ENCODE peak calls at places on chromosome 1, in nine cellular contexts. One of them, this sample, is unnamed.

GRCh38 chr1:16462773-16463330 is 22.3 kb downstream of the NECAP2 start:
- DNase-seq in type B pancreatic cell: no peak
- DNase-seq in T-helper 2 cell treated with Interferon-gamma antibody and Interleukin-4, amounts not matched to agents 5 μg/mL and 100 μg/mL, for 36 hours: no peak
- DNase-seq in activated T-cell treated with anti-CD3 and anti-CD28 coated beads for 1 hour: no peak
- DNase-seq in OCI-LY7: no peak
- DNase-seq in tibial artery: no peak
- DNase-seq in effector memory CD8-positive, alpha-beta T cell: no peak
- DNase-seq in cerebellum: no peak
- DNase-seq in glomerular endothelial cell: no peak
- DNase-seq in this sample: no peak

GRCh38 chr1:245197911-245198379 is 43.2 kb downstream of the KIF26B start:
- DNase-seq in cerebellum: no peak
- DNase-seq in glomerular endothelial cell: no peak
- DNase-seq in effector memory CD8-positive, alpha-beta T cell: no peak
- DNase-seq in type B pancreatic cell: no peak
- DNase-seq in activated T-cell treated with anti-CD3 and anti-CD28 coated beads for 1 hour: no peak
- DNase-seq in OCI-LY7: no peak
- DNase-seq in T-helper 2 cell treated with Interferon-gamma antibody and Interleukin-4, amounts not matched to agents 5 μg/mL and 100 μg/mL, for 36 hours: no peak
- DNase-seq in tibial artery: no peak
- DNase-seq in this sample: no peak

GRCh38 chr1:228772516-228773212 is 37.4 kb downstream of the RHOU start:
- DNase-seq in type B pancreatic cell: no peak
- DNase-seq in tibial artery: no peak
- DNase-seq in OCI-LY7: no peak
- DNase-seq in glomerular endothelial cell: no peak
- DNase-seq in cerebellum: no peak
- DNase-seq in effector memory CD8-positive, alpha-beta T cell: no peak
- DNase-seq in activated T-cell treated with anti-CD3 and anti-CD28 coated beads for 1 hour: no peak
- DNase-seq in T-helper 2 cell treated with Interferon-gamma antibody and Interleukin-4, amounts not matched to agents 5 μg/mL and 100 μg/mL, for 36 hours: no peak
- DNase-seq in this sample: no peak

GRCh38 chr1:8584316-8584715 is 233.1 kb downstream of the RERE start:
- DNase-seq in activated T-cell treated with anti-CD3 and anti-CD28 coated beads for 1 hour: no peak
- DNase-seq in effector memory CD8-positive, alpha-beta T cell: no peak
- DNase-seq in OCI-LY7: no peak
- DNase-seq in type B pancreatic cell: no peak
- DNase-seq in tibial artery: no peak
- DNase-seq in glomerular endothelial cell: no peak
- DNase-seq in cerebellum: no peak
- DNase-seq in T-helper 2 cell treated with Interferon-gamma antibody and Interleukin-4, amounts not matched to agents 5 μg/mL and 100 μg/mL, for 36 hours: no peak
- DNase-seq in this sample: no peak

GRCh38 chr1:45522324-45523104 is 830 bp upstream of the PRDX1 start:
- DNase-seq in T-helper 2 cell treated with Interferon-gamma antibody and Interleukin-4, amounts not matched to agents 5 μg/mL and 100 μg/mL, for 36 hours: no peak
- DNase-seq in type B pancreatic cell: no peak
- DNase-seq in glomerular endothelial cell: no peak
- DNase-seq in effector memory CD8-positive, alpha-beta T cell: no peak
- DNase-seq in cerebellum: no peak
- DNase-seq in OCI-LY7: no peak
- DNase-seq in activated T-cell treated with anti-CD3 and anti-CD28 coated beads for 1 hour: no peak
- DNase-seq in tibial artery: no peak
- DNase-seq in this sample: no peak

GRCh38 chr1:232029297-232029696 is 402.7 kb downstream of the DISC1 start:
- DNase-seq in effector memory CD8-positive, alpha-beta T cell: no peak
- DNase-seq in type B pancreatic cell: no peak
- DNase-seq in cerebellum: no peak
- DNase-seq in T-helper 2 cell treated with Interferon-gamma antibody and Interleukin-4, amounts not matched to agents 5 μg/mL and 100 μg/mL, for 36 hours: no peak
- DNase-seq in OCI-LY7: no peak
- DNase-seq in activated T-cell treated with anti-CD3 and anti-CD28 coated beads for 1 hour: no peak
- DNase-seq in glomerular endothelial cell: no peak
- DNase-seq in tibial artery: no peak
- DNase-seq in this sample: no peak

GRCh38 chr1:221517961-221518360 is 223.9 kb downstream of the DUSP10 start:
- DNase-seq in type B pancreatic cell: no peak
- DNase-seq in tibial artery: no peak
- DNase-seq in glomerular endothelial cell: no peak
- DNase-seq in effector memory CD8-positive, alpha-beta T cell: no peak
- DNase-seq in cerebellum: no peak
- DNase-seq in OCI-LY7: no peak
- DNase-seq in T-helper 2 cell treated with Interferon-gamma antibody and Interleukin-4, amounts not matched to agents 5 μg/mL and 100 μg/mL, for 36 hours: no peak
- DNase-seq in activated T-cell treated with anti-CD3 and anti-CD28 coated beads for 1 hour: no peak
- DNase-seq in this sample: no peak

GRCh38 chr1:26387447-26387846 is 14.9 kb upstream of the ZNF683 start:
- DNase-seq in OCI-LY7: no peak
- DNase-seq in T-helper 2 cell treated with Interferon-gamma antibody and Interleukin-4, amounts not matched to agents 5 μg/mL and 100 μg/mL, for 36 hours: no peak
- DNase-seq in cerebellum: no peak
- DNase-seq in glomerular endothelial cell: no peak
- DNase-seq in activated T-cell treated with anti-CD3 and anti-CD28 coated beads for 1 hour: no peak
- DNase-seq in type B pancreatic cell: no peak
- DNase-seq in tibial artery: no peak
- DNase-seq in effector memory CD8-positive, alpha-beta T cell: no peak
- DNase-seq in this sample: peak; percentile 59

GRCh38 chr1:25197982-25198681 is 34.2 kb downstream of the SYF2 start:
- DNase-seq in activated T-cell treated with anti-CD3 and anti-CD28 coated beads for 1 hour: no peak
- DNase-seq in T-helper 2 cell treated with Interferon-gamma antibody and Interleukin-4, amounts not matched to agents 5 μg/mL and 100 μg/mL, for 36 hours: no peak
- DNase-seq in effector memory CD8-positive, alpha-beta T cell: no peak
- DNase-seq in OCI-LY7: no peak
- DNase-seq in glomerular endothelial cell: no peak
- DNase-seq in tibial artery: no peak
- DNase-seq in type B pancreatic cell: no peak
- DNase-seq in cerebellum: no peak
- DNase-seq in this sample: no peak

GRCh38 chr1:113660053-113660452 is 99.2 kb downstream of the PHTF1 start:
- DNase-seq in effector memory CD8-positive, alpha-beta T cell: no peak
- DNase-seq in tibial artery: no peak
- DNase-seq in type B pancreatic cell: no peak
- DNase-seq in T-helper 2 cell treated with Interferon-gamma antibody and Interleukin-4, amounts not matched to agents 5 μg/mL and 100 μg/mL, for 36 hours: no peak
- DNase-seq in cerebellum: no peak
- DNase-seq in glomerular endothelial cell: no peak
- DNase-seq in OCI-LY7: no peak
- DNase-seq in activated T-cell treated with anti-CD3 and anti-CD28 coated beads for 1 hour: no peak
- DNase-seq in this sample: no peak

GRCh38 chr1:211066781-211067384 is 67.1 kb downstream of the KCNH1 start:
- DNase-seq in cerebellum: no peak
- DNase-seq in glomerular endothelial cell: no peak
- DNase-seq in effector memory CD8-positive, alpha-beta T cell: no peak
- DNase-seq in tibial artery: no peak
- DNase-seq in T-helper 2 cell treated with Interferon-gamma antibody and Interleukin-4, amounts not matched to agents 5 μg/mL and 100 μg/mL, for 36 hours: no peak
- DNase-seq in type B pancreatic cell: no peak
- DNase-seq in activated T-cell treated with anti-CD3 and anti-CD28 coated beads for 1 hour: no peak
- DNase-seq in OCI-LY7: no peak
- DNase-seq in this sample: no peak

GRCh38 chr1:245341738-245342137 is 187.0 kb downstream of the KIF26B start:
- DNase-seq in tibial artery: no peak
- DNase-seq in activated T-cell treated with anti-CD3 and anti-CD28 coated beads for 1 hour: no peak
- DNase-seq in T-helper 2 cell treated with Interferon-gamma antibody and Interleukin-4, amounts not matched to agents 5 μg/mL and 100 μg/mL, for 36 hours: no peak
- DNase-seq in OCI-LY7: no peak
- DNase-seq in effector memory CD8-positive, alpha-beta T cell: no peak
- DNase-seq in cerebellum: no peak
- DNase-seq in type B pancreatic cell: no peak
- DNase-seq in glomerular endothelial cell: no peak
- DNase-seq in this sample: no peak

GRCh38 chr1:2373551-2374259 is 17.6 kb downstream of the MORN1 start:
- DNase-seq in glomerular endothelial cell: no peak
- DNase-seq in cerebellum: no peak
- DNase-seq in tibial artery: peak; percentile 9
- DNase-seq in type B pancreatic cell: no peak
- DNase-seq in OCI-LY7: no peak
- DNase-seq in T-helper 2 cell treated with Interferon-gamma antibody and Interleukin-4, amounts not matched to agents 5 μg/mL and 100 μg/mL, for 36 hours: no peak
- DNase-seq in effector memory CD8-positive, alpha-beta T cell: no peak
- DNase-seq in activated T-cell treated with anti-CD3 and anti-CD28 coated beads for 1 hour: no peak
- DNase-seq in this sample: no peak

GRCh38 chr1:85153149-85153891 is 47.5 kb downstream of the SYDE2 start:
- DNase-seq in cerebellum: no peak
- DNase-seq in OCI-LY7: no peak
- DNase-seq in T-helper 2 cell treated with Interferon-gamma antibody and Interleukin-4, amounts not matched to agents 5 μg/mL and 100 μg/mL, for 36 hours: no peak
- DNase-seq in type B pancreatic cell: no peak
- DNase-seq in activated T-cell treated with anti-CD3 and anti-CD28 coated beads for 1 hour: no peak
- DNase-seq in tibial artery: no peak
- DNase-seq in glomerular endothelial cell: no peak
- DNase-seq in effector memory CD8-positive, alpha-beta T cell: no peak
- DNase-seq in this sample: no peak

GRCh38 chr1:84855947-84856660 is 36.9 kb downstream of the LPAR3 start:
- DNase-seq in T-helper 2 cell treated with Interferon-gamma antibody and Interleukin-4, amounts not matched to agents 5 μg/mL and 100 μg/mL, for 36 hours: no peak
- DNase-seq in OCI-LY7: no peak
- DNase-seq in tibial artery: no peak
- DNase-seq in type B pancreatic cell: no peak
- DNase-seq in cerebellum: peak; percentile 7
- DNase-seq in glomerular endothelial cell: no peak
- DNase-seq in effector memory CD8-positive, alpha-beta T cell: no peak
- DNase-seq in activated T-cell treated with anti-CD3 and anti-CD28 coated beads for 1 hour: no peak
- DNase-seq in this sample: no peak

GRCh38 chr1:228317891-228318810 is 88.5 kb downstream of the TRIM11 start:
- DNase-seq in cerebellum: no peak
- DNase-seq in T-helper 2 cell treated with Interferon-gamma antibody and Interleukin-4, amounts not matched to agents 5 μg/mL and 100 μg/mL, for 36 hours: no peak
- DNase-seq in OCI-LY7: no peak
- DNase-seq in activated T-cell treated with anti-CD3 and anti-CD28 coated beads for 1 hour: no peak
- DNase-seq in glomerular endothelial cell: no peak
- DNase-seq in type B pancreatic cell: peak; percentile 55
- DNase-seq in tibial artery: no peak
- DNase-seq in effector memory CD8-positive, alpha-beta T cell: no peak
- DNase-seq in this sample: no peak

GRCh38 chr1:235659186-235659771 is 9.7 kb upstream of the GNG4 start:
- DNase-seq in effector memory CD8-positive, alpha-beta T cell: no peak
- DNase-seq in OCI-LY7: no peak
- DNase-seq in type B pancreatic cell: no peak
- DNase-seq in activated T-cell treated with anti-CD3 and anti-CD28 coated beads for 1 hour: no peak
- DNase-seq in tibial artery: no peak
- DNase-seq in cerebellum: no peak
- DNase-seq in T-helper 2 cell treated with Interferon-gamma antibody and Interleukin-4, amounts not matched to agents 5 μg/mL and 100 μg/mL, for 36 hours: no peak
- DNase-seq in glomerular endothelial cell: no peak
- DNase-seq in this sample: no peak

GRCh38 chr1:114208106-114208505 is 54.4 kb upstream of the SYT6 start:
- DNase-seq in activated T-cell treated with anti-CD3 and anti-CD28 coated beads for 1 hour: no peak
- DNase-seq in OCI-LY7: no peak
- DNase-seq in cerebellum: no peak
- DNase-seq in tibial artery: no peak
- DNase-seq in T-helper 2 cell treated with Interferon-gamma antibody and Interleukin-4, amounts not matched to agents 5 μg/mL and 100 μg/mL, for 36 hours: no peak
- DNase-seq in effector memory CD8-positive, alpha-beta T cell: no peak
- DNase-seq in type B pancreatic cell: no peak
- DNase-seq in glomerular endothelial cell: no peak
- DNase-seq in this sample: no peak

GRCh38 chr1:199877626-199878384 is 149.7 kb upstream of the NR5A2 start:
- DNase-seq in glomerular endothelial cell: no peak
- DNase-seq in T-helper 2 cell treated with Interferon-gamma antibody and Interleukin-4, amounts not matched to agents 5 μg/mL and 100 μg/mL, for 36 hours: no peak
- DNase-seq in type B pancreatic cell: no peak
- DNase-seq in cerebellum: no peak
- DNase-seq in activated T-cell treated with anti-CD3 and anti-CD28 coated beads for 1 hour: no peak
- DNase-seq in OCI-LY7: no peak
- DNase-seq in tibial artery: no peak
- DNase-seq in effector memory CD8-positive, alpha-beta T cell: no peak
- DNase-seq in this sample: no peak

This sample was measured in Panc1.